ENCODE peak calls at places on chromosomes 13 and 19, in ten cellular contexts. One of them, this sample, is unnamed.

GRCh38 chr19:4580021-4580901 is 20.8 kb upstream of the SEMA6B start:
- DNase-seq in NT2/D1: no peak
- DNase-seq in ovary: no peak
- DNase-seq in T-cell: no peak
- DNase-seq in GM04504: no peak
- DNase-seq in AG04450: no peak
- DNase-seq in mucosa of descending colon: no peak
- DNase-seq in stimulated activated CD8-positive, alpha-beta memory T cell treated with anti-CD3 and anti-CD28 coated beads, Interleukin-15, amount 100 ng/mL, for 48 hours: no peak
- DNase-seq in cardiac muscle cell: peak; percentile 63
- DNase-seq in NCI-H1092: no peak
- DNase-seq in this sample: no peak

GRCh38 chr19:46503848-46504453 is 8.3 kb upstream of the PNMA8B start:
- DNase-seq in NT2/D1: no peak
- DNase-seq in ovary: no peak
- DNase-seq in T-cell: no peak
- DNase-seq in GM04504: no peak
- DNase-seq in AG04450: no peak
- DNase-seq in mucosa of descending colon: no peak
- DNase-seq in stimulated activated CD8-positive, alpha-beta memory T cell treated with anti-CD3 and anti-CD28 coated beads, Interleukin-15, amount 100 ng/mL, for 48 hours: no peak
- DNase-seq in cardiac muscle cell: no peak
- DNase-seq in NCI-H1092: no peak
- DNase-seq in this sample: no peak

GRCh38 chr13:97306106-97306505 is 84.0 kb downstream of the MBNL2 start:
- DNase-seq in NT2/D1: no peak
- DNase-seq in ovary: no peak
- DNase-seq in T-cell: no peak
- DNase-seq in GM04504: no peak
- DNase-seq in AG04450: no peak
- DNase-seq in mucosa of descending colon: no peak
- DNase-seq in stimulated activated CD8-positive, alpha-beta memory T cell treated with anti-CD3 and anti-CD28 coated beads, Interleukin-15, amount 100 ng/mL, for 48 hours: no peak
- DNase-seq in cardiac muscle cell: no peak
- DNase-seq in NCI-H1092: no peak
- DNase-seq in this sample: no peak

GRCh38 chr13:46043647-46044046 is 8.9 kb downstream of the ZC3H13 start:
- DNase-seq in NT2/D1: no peak
- DNase-seq in ovary: no peak
- DNase-seq in T-cell: no peak
- DNase-seq in GM04504: no peak
- DNase-seq in AG04450: no peak
- DNase-seq in mucosa of descending colon: no peak
- DNase-seq in stimulated activated CD8-positive, alpha-beta memory T cell treated with anti-CD3 and anti-CD28 coated beads, Interleukin-15, amount 100 ng/mL, for 48 hours: no peak
- DNase-seq in cardiac muscle cell: no peak
- DNase-seq in NCI-H1092: no peak
- DNase-seq in this sample: no peak

GRCh38 chr13:44797685-44798084 is 191.6 kb downstream of the NUFIP1 start:
- DNase-seq in NT2/D1: no peak
- DNase-seq in ovary: no peak
- DNase-seq in T-cell: no peak
- DNase-seq in GM04504: no peak
- DNase-seq in AG04450: no peak
- DNase-seq in mucosa of descending colon: no peak
- DNase-seq in stimulated activated CD8-positive, alpha-beta memory T cell treated with anti-CD3 and anti-CD28 coated beads, Interleukin-15, amount 100 ng/mL, for 48 hours: no peak
- DNase-seq in cardiac muscle cell: no peak
- DNase-seq in NCI-H1092: no peak
- DNase-seq in this sample: no peak

GRCh38 chr13:43297967-43298366 is 274.6 kb downstream of the DNAJC15 start:
- DNase-seq in NT2/D1: no peak
- DNase-seq in ovary: no peak
- DNase-seq in T-cell: no peak
- DNase-seq in GM04504: no peak
- DNase-seq in AG04450: no peak
- DNase-seq in mucosa of descending colon: no peak
- DNase-seq in stimulated activated CD8-positive, alpha-beta memory T cell treated with anti-CD3 and anti-CD28 coated beads, Interleukin-15, amount 100 ng/mL, for 48 hours: no peak
- DNase-seq in cardiac muscle cell: no peak
- DNase-seq in NCI-H1092: no peak
- DNase-seq in this sample: no peak

GRCh38 chr19:44618640-44619357 is 5.4 kb downstream of the IGSF23 start:
- DNase-seq in NT2/D1: no peak
- DNase-seq in ovary: no peak
- DNase-seq in T-cell: no peak
- DNase-seq in GM04504: no peak
- DNase-seq in AG04450: no peak
- DNase-seq in mucosa of descending colon: no peak
- DNase-seq in stimulated activated CD8-positive, alpha-beta memory T cell treated with anti-CD3 and anti-CD28 coated beads, Interleukin-15, amount 100 ng/mL, for 48 hours: no peak
- DNase-seq in cardiac muscle cell: no peak
- DNase-seq in NCI-H1092: no peak
- DNase-seq in this sample: no peak

GRCh38 chr13:105587786-105588185 is 947.7 kb downstream of the EFNB2 start:
- DNase-seq in NT2/D1: no peak
- DNase-seq in ovary: no peak
- DNase-seq in T-cell: no peak
- DNase-seq in GM04504: no peak
- DNase-seq in AG04450: no peak
- DNase-seq in mucosa of descending colon: no peak
- DNase-seq in stimulated activated CD8-positive, alpha-beta memory T cell treated with anti-CD3 and anti-CD28 coated beads, Interleukin-15, amount 100 ng/mL, for 48 hours: no peak
- DNase-seq in cardiac muscle cell: no peak
- DNase-seq in NCI-H1092: no peak
- DNase-seq in this sample: no peak

GRCh38 chr19:45607071-45608029 is 5.3 kb upstream of the GPR4 start:
- DNase-seq in NT2/D1: peak; percentile 59
- DNase-seq in ovary: peak; percentile 81
- DNase-seq in T-cell: peak; percentile 19
- DNase-seq in GM04504: peak; percentile 32
- DNase-seq in AG04450: peak; percentile 30
- DNase-seq in mucosa of descending colon: peak; percentile 88
- DNase-seq in stimulated activated CD8-positive, alpha-beta memory T cell treated with anti-CD3 and anti-CD28 coated beads, Interleukin-15, amount 100 ng/mL, for 48 hours: peak; percentile 12
- DNase-seq in cardiac muscle cell: peak; percentile 83
- DNase-seq in NCI-H1092: peak; percentile 9
- DNase-seq in this sample: peak; percentile 73

GRCh38 chr13:79096099-79096498 is 310.0 kb downstream of the RBM26 start:
- DNase-seq in NT2/D1: no peak
- DNase-seq in ovary: no peak
- DNase-seq in T-cell: no peak
- DNase-seq in GM04504: no peak
- DNase-seq in AG04450: no peak
- DNase-seq in mucosa of descending colon: no peak
- DNase-seq in stimulated activated CD8-positive, alpha-beta memory T cell treated with anti-CD3 and anti-CD28 coated beads, Interleukin-15, amount 100 ng/mL, for 48 hours: no peak
- DNase-seq in cardiac muscle cell: no peak
- DNase-seq in NCI-H1092: no peak
- DNase-seq in this sample: no peak

GRCh38 chr19:29311391-29311790 is 98.4 kb upstream of the UQCRFS1 start:
- DNase-seq in NT2/D1: no peak
- DNase-seq in ovary: no peak
- DNase-seq in T-cell: no peak
- DNase-seq in GM04504: no peak
- DNase-seq in AG04450: no peak
- DNase-seq in mucosa of descending colon: no peak
- DNase-seq in stimulated activated CD8-positive, alpha-beta memory T cell treated with anti-CD3 and anti-CD28 coated beads, Interleukin-15, amount 100 ng/mL, for 48 hours: no peak
- DNase-seq in cardiac muscle cell: no peak
- DNase-seq in NCI-H1092: peak; percentile 90
- DNase-seq in this sample: no peak

GRCh38 chr19:35332817-35333216 is 3.8 kb downstream of the CD22 start:
- DNase-seq in NT2/D1: no peak
- DNase-seq in ovary: no peak
- DNase-seq in T-cell: peak; percentile 37
- DNase-seq in GM04504: no peak
- DNase-seq in AG04450: no peak
- DNase-seq in mucosa of descending colon: no peak
- DNase-seq in stimulated activated CD8-positive, alpha-beta memory T cell treated with anti-CD3 and anti-CD28 coated beads, Interleukin-15, amount 100 ng/mL, for 48 hours: no peak
- DNase-seq in cardiac muscle cell: no peak
- DNase-seq in NCI-H1092: no peak
- DNase-seq in this sample: no peak

GRCh38 chr19:55312621-55313117 is 12.5 kb downstream of the TMEM150B start:
- DNase-seq in NT2/D1: no peak
- DNase-seq in ovary: peak; percentile 50
- DNase-seq in T-cell: no peak
- DNase-seq in GM04504: no peak
- DNase-seq in AG04450: no peak
- DNase-seq in mucosa of descending colon: no peak
- DNase-seq in stimulated activated CD8-positive, alpha-beta memory T cell treated with anti-CD3 and anti-CD28 coated beads, Interleukin-15, amount 100 ng/mL, for 48 hours: no peak
- DNase-seq in cardiac muscle cell: no peak
- DNase-seq in NCI-H1092: no peak
- DNase-seq in this sample: no peak

GRCh38 chr19:55688422-55689218 is 13.6 kb downstream of the EPN1 start:
- DNase-seq in NT2/D1: no peak
- DNase-seq in ovary: peak; percentile 63
- DNase-seq in T-cell: no peak
- DNase-seq in GM04504: no peak
- DNase-seq in AG04450: no peak
- DNase-seq in mucosa of descending colon: peak; percentile 92
- DNase-seq in stimulated activated CD8-positive, alpha-beta memory T cell treated with anti-CD3 and anti-CD28 coated beads, Interleukin-15, amount 100 ng/mL, for 48 hours: no peak
- DNase-seq in cardiac muscle cell: no peak
- DNase-seq in NCI-H1092: no peak
- DNase-seq in this sample: no peak

GRCh38 chr13:75492389-75492788 is 10.4 kb upstream of the TBC1D4 start:
- DNase-seq in NT2/D1: no peak
- DNase-seq in ovary: no peak
- DNase-seq in T-cell: no peak
- DNase-seq in GM04504: no peak
- DNase-seq in AG04450: no peak
- DNase-seq in mucosa of descending colon: no peak
- DNase-seq in stimulated activated CD8-positive, alpha-beta memory T cell treated with anti-CD3 and anti-CD28 coated beads, Interleukin-15, amount 100 ng/mL, for 48 hours: no peak
- DNase-seq in cardiac muscle cell: no peak
- DNase-seq in NCI-H1092: no peak
- DNase-seq in this sample: no peak

GRCh38 chr13:77384999-77385398 is 58.1 kb upstream of the MYCBP2 start:
- DNase-seq in NT2/D1: no peak
- DNase-seq in ovary: no peak
- DNase-seq in T-cell: no peak
- DNase-seq in GM04504: no peak
- DNase-seq in AG04450: no peak
- DNase-seq in mucosa of descending colon: no peak
- DNase-seq in stimulated activated CD8-positive, alpha-beta memory T cell treated with anti-CD3 and anti-CD28 coated beads, Interleukin-15, amount 100 ng/mL, for 48 hours: no peak
- DNase-seq in cardiac muscle cell: no peak
- DNase-seq in NCI-H1092: no peak
- DNase-seq in this sample: no peak

GRCh38 chr19:45340899-45341453 is 426 bp downstream of the KLC3 start:
- DNase-seq in NT2/D1: no peak
- DNase-seq in ovary: no peak
- DNase-seq in T-cell: peak; percentile 8
- DNase-seq in GM04504: no peak
- DNase-seq in AG04450: no peak
- DNase-seq in mucosa of descending colon: no peak
- DNase-seq in stimulated activated CD8-positive, alpha-beta memory T cell treated with anti-CD3 and anti-CD28 coated beads, Interleukin-15, amount 100 ng/mL, for 48 hours: no peak
- DNase-seq in cardiac muscle cell: no peak
- DNase-seq in NCI-H1092: no peak
- DNase-seq in this sample: peak; percentile 35

GRCh38 chr19:53455828-53456227 is 11.7 kb upstream of the ZNF813 start:
- DNase-seq in NT2/D1: no peak
- DNase-seq in ovary: no peak
- DNase-seq in T-cell: no peak
- DNase-seq in GM04504: no peak
- DNase-seq in AG04450: no peak
- DNase-seq in mucosa of descending colon: no peak
- DNase-seq in stimulated activated CD8-positive, alpha-beta memory T cell treated with anti-CD3 and anti-CD28 coated beads, Interleukin-15, amount 100 ng/mL, for 48 hours: no peak
- DNase-seq in cardiac muscle cell: no peak
- DNase-seq in NCI-H1092: no peak
- DNase-seq in this sample: no peak

GRCh38 chr13:30810261-30810701 is 74.9 kb downstream of the ALOX5AP start:
- DNase-seq in NT2/D1: no peak
- DNase-seq in ovary: no peak
- DNase-seq in T-cell: no peak
- DNase-seq in GM04504: no peak
- DNase-seq in AG04450: no peak
- DNase-seq in mucosa of descending colon: no peak
- DNase-seq in stimulated activated CD8-positive, alpha-beta memory T cell treated with anti-CD3 and anti-CD28 coated beads, Interleukin-15, amount 100 ng/mL, for 48 hours: no peak
- DNase-seq in cardiac muscle cell: no peak
- DNase-seq in NCI-H1092: peak; percentile 42
- DNase-seq in this sample: no peak

GRCh38 chr13:78102121-78102677 is 183.6 kb upstream of the EDNRB start:
- DNase-seq in NT2/D1: no peak
- DNase-seq in ovary: no peak
- DNase-seq in T-cell: no peak
- DNase-seq in GM04504: peak; percentile 50
- DNase-seq in AG04450: no peak
- DNase-seq in mucosa of descending colon: peak; percentile 15
- DNase-seq in stimulated activated CD8-positive, alpha-beta memory T cell treated with anti-CD3 and anti-CD28 coated beads, Interleukin-15, amount 100 ng/mL, for 48 hours: no peak
- DNase-seq in cardiac muscle cell: no peak
- DNase-seq in NCI-H1092: no peak
- DNase-seq in this sample: peak; percentile 60

GRCh38 chr13:114264886-114265611 is 16.4 kb upstream of the UPF3A start:
- DNase-seq in NT2/D1: no peak
- DNase-seq in ovary: no peak
- DNase-seq in T-cell: no peak
- DNase-seq in GM04504: no peak
- DNase-seq in AG04450: no peak
- DNase-seq in mucosa of descending colon: no peak
- DNase-seq in stimulated activated CD8-positive, alpha-beta memory T cell treated with anti-CD3 and anti-CD28 coated beads, Interleukin-15, amount 100 ng/mL, for 48 hours: no peak
- DNase-seq in cardiac muscle cell: no peak
- DNase-seq in NCI-H1092: no peak
- DNase-seq in this sample: no peak

GRCh38 chr19:677601-678380 is 1.6 kb downstream of the FSTL3 start:
- DNase-seq in NT2/D1: no peak
- DNase-seq in ovary: no peak
- DNase-seq in T-cell: no peak
- DNase-seq in GM04504: no peak
- DNase-seq in AG04450: no peak
- DNase-seq in mucosa of descending colon: no peak
- DNase-seq in stimulated activated CD8-positive, alpha-beta memory T cell treated with anti-CD3 and anti-CD28 coated beads, Interleukin-15, amount 100 ng/mL, for 48 hours: no peak
- DNase-seq in cardiac muscle cell: no peak
- DNase-seq in NCI-H1092: no peak
- DNase-seq in this sample: no peak

GRCh38 chr13:98216135-98216565 is 39.1 kb upstream of the RNF113B start:
- DNase-seq in NT2/D1: no peak
- DNase-seq in ovary: peak; percentile 28
- DNase-seq in T-cell: no peak
- DNase-seq in GM04504: peak; percentile 88
- DNase-seq in AG04450: peak; percentile 68
- DNase-seq in mucosa of descending colon: peak; percentile 31
- DNase-seq in stimulated activated CD8-positive, alpha-beta memory T cell treated with anti-CD3 and anti-CD28 coated beads, Interleukin-15, amount 100 ng/mL, for 48 hours: no peak
- DNase-seq in cardiac muscle cell: peak; percentile 62
- DNase-seq in NCI-H1092: peak; percentile 52
- DNase-seq in this sample: no peak

GRCh38 chr19:43639507-43640423 is at the start of gene CADM4:
- DNase-seq in NT2/D1: no peak
- DNase-seq in ovary: peak; percentile 65
- DNase-seq in T-cell: peak; percentile 57
- DNase-seq in GM04504: no peak
- DNase-seq in AG04450: no peak
- DNase-seq in mucosa of descending colon: peak; percentile 43
- DNase-seq in stimulated activated CD8-positive, alpha-beta memory T cell treated with anti-CD3 and anti-CD28 coated beads, Interleukin-15, amount 100 ng/mL, for 48 hours: no peak
- DNase-seq in cardiac muscle cell: peak; percentile 71
- DNase-seq in NCI-H1092: no peak
- DNase-seq in this sample: no peak

GRCh38 chr13:91620670-91621141 is 222.3 kb downstream of the GPC5 start:
- DNase-seq in NT2/D1: no peak
- DNase-seq in ovary: no peak
- DNase-seq in T-cell: no peak
- DNase-seq in GM04504: no peak
- DNase-seq in AG04450: no peak
- DNase-seq in mucosa of descending colon: no peak
- DNase-seq in stimulated activated CD8-positive, alpha-beta memory T cell treated with anti-CD3 and anti-CD28 coated beads, Interleukin-15, amount 100 ng/mL, for 48 hours: no peak
- DNase-seq in cardiac muscle cell: no peak
- DNase-seq in NCI-H1092: no peak
- DNase-seq in this sample: no peak

GRCh38 chr19:29266001-29266400 is 53.0 kb upstream of the UQCRFS1 start:
- DNase-seq in NT2/D1: no peak
- DNase-seq in ovary: no peak
- DNase-seq in T-cell: no peak
- DNase-seq in GM04504: no peak
- DNase-seq in AG04450: no peak
- DNase-seq in mucosa of descending colon: no peak
- DNase-seq in stimulated activated CD8-positive, alpha-beta memory T cell treated with anti-CD3 and anti-CD28 coated beads, Interleukin-15, amount 100 ng/mL, for 48 hours: no peak
- DNase-seq in cardiac muscle cell: no peak
- DNase-seq in NCI-H1092: no peak
- DNase-seq in this sample: no peak

GRCh38 chr13:111241006-111241755 is 79.3 kb upstream of the TEX29 start:
- DNase-seq in NT2/D1: no peak
- DNase-seq in ovary: no peak
- DNase-seq in T-cell: no peak
- DNase-seq in GM04504: no peak
- DNase-seq in AG04450: no peak
- DNase-seq in mucosa of descending colon: no peak
- DNase-seq in stimulated activated CD8-positive, alpha-beta memory T cell treated with anti-CD3 and anti-CD28 coated beads, Interleukin-15, amount 100 ng/mL, for 48 hours: no peak
- DNase-seq in cardiac muscle cell: no peak
- DNase-seq in NCI-H1092: peak; percentile 78
- DNase-seq in this sample: no peak

GRCh38 chr19:14073925-14074838 is 1.6 kb downstream of the MISP3 start:
- DNase-seq in NT2/D1: no peak
- DNase-seq in ovary: peak; percentile 44
- DNase-seq in T-cell: no peak
- DNase-seq in GM04504: no peak
- DNase-seq in AG04450: no peak
- DNase-seq in mucosa of descending colon: peak; percentile 79
- DNase-seq in stimulated activated CD8-positive, alpha-beta memory T cell treated with anti-CD3 and anti-CD28 coated beads, Interleukin-15, amount 100 ng/mL, for 48 hours: no peak
- DNase-seq in cardiac muscle cell: peak; percentile 15
- DNase-seq in NCI-H1092: no peak
- DNase-seq in this sample: no peak